ENCODE peak calls at places on chromosomes 5 and 9, in eight cellular contexts. L, K, J, G, S, T, B and M are unnamed samples.

GRCh38 chr5:126868961-126869451 is 92.1 kb downstream of the LMNB1 start:
- DNase-seq in L (no peak), K (no peak), J (peak), G (no peak), S (peak), T (peak), B (peak), M (no peak)

GRCh38 chr9:131812116-131812790 is 72.4 kb upstream of the RAPGEF1 start:
- DNase-seq in L (no peak), K (no peak), J (no peak), G (no peak), S (no peak), T (no peak), B (no peak), M (no peak)

GRCh38 chr5:1840741-1841521 is 39.7 kb downstream of the NDUFS6 start:
- DNase-seq in L (no peak), K (no peak), J (peak), G (no peak), S (peak), T (no peak), B (peak), M (no peak)

GRCh38 chr5:178627259-178627598 is 379 bp upstream of the CLK4 start:
- DNase-seq in L (no peak), K (no peak), J (no peak), G (no peak), S (no peak), T (no peak), B (peak), M (no peak)

GRCh38 chr5:93582677-93583524 is at the start of gene NR2F1:
- DNase-seq in L (peak), K (peak), J (peak), G (peak), S (peak), T (peak), B (peak), M (no peak)

GRCh38 chr5:181052928-181053759 is 13.1 kb downstream of the BTNL9 start:
- DNase-seq in L (peak), K (no peak), J (peak), G (no peak), S (peak), T (peak), B (peak), M (peak)

GRCh38 chr5:6734243-6734695 is 21.0 kb downstream of the TENT4A start:
- DNase-seq in L (no peak), K (no peak), J (no peak), G (no peak), S (no peak), T (no peak), B (no peak), M (no peak)

GRCh38 chr9:5428172-5428571 is 9.6 kb downstream of the PLGRKT start:
- DNase-seq in L (no peak), K (no peak), J (no peak), G (no peak), S (no peak), T (no peak), B (no peak), M (no peak)

GRCh38 chr5:65482727-65483473 is 1.2 kb upstream of the ADAMTS6 start:
- DNase-seq in L (peak), K (no peak), J (peak), G (no peak), S (peak), T (peak), B (peak), M (peak)

DNA sequence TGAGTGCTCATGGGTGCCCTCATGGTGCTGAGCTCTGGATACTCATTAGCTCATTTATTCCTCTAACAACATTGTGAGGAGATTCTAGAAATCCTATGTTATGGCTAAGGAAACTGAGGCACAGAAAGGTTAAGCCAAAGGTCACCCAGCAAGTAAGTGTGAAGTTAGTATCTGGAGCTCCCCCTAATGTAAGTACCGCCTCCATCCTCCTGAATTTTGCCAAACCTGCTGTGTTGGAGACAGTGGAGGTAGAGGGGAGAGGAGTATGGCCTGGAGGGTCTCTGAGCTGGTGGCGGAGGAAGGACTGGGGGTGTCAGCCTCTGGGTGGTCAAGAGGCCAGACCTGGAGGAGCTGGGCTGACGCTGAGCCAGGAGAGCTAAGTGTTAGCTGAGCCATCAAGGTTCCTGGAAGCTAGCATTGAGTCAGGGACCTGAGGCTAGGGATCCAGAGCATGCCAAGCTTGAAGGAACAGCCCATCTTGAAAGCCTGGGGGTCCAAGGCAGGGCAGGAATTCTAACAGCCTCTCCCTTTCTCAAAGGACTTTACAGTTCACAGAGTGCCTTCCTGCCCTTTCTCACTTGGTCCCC is 114.8 kb downstream of the RGS3 start:
- DNase-seq in L (no peak), K (no peak), J (no peak), G (no peak), S (no peak), T (no peak), B (no peak), M (no peak)
- TF ChIP-seq CTCF in L (peak), K (no peak), J (no peak), G (no peak), S (no peak), T (no peak), B (peak), M (peak)

DNA sequence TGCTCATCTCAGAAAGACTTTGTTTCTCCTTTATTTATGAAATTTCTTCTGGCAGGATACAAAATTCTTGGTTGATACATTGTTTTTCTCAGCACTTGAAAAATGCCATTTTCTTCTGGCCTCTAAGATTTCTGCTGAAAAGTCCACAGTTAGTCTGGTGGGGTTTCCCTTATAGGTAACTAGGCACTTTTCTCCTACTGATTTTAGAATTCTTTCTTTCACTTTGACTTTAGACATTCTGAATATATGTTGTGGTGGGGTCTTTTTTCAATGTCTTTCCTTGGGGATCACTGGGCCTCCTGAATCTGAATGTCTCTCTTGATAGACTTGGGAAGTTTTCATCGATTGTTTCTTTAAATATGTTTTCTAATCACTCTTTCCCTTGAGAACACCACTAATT is 79.6 kb downstream of the CETN3 start:
- DNase-seq in L (no peak), K (no peak), J (no peak), G (no peak), S (no peak), T (no peak), B (no peak), M (no peak)
- TF ChIP-seq EZH2phosphoT487 in L (no peak), K (no peak), J (no peak), G (no peak), S (no peak), T (no peak), B (no peak), M (no peak)

GRCh38 chr9:136109351-136110081 is 9.2 kb downstream of the TMEM250 start:
- DNase-seq in L (peak), K (peak), J (peak), G (peak), S (peak), T (peak), B (peak), M (peak)
- TF ChIP-seq CTCF in L (no peak), K (no peak), J (no peak), G (no peak), S (no peak), T (no peak), B (no peak), M (peak)

DNA sequence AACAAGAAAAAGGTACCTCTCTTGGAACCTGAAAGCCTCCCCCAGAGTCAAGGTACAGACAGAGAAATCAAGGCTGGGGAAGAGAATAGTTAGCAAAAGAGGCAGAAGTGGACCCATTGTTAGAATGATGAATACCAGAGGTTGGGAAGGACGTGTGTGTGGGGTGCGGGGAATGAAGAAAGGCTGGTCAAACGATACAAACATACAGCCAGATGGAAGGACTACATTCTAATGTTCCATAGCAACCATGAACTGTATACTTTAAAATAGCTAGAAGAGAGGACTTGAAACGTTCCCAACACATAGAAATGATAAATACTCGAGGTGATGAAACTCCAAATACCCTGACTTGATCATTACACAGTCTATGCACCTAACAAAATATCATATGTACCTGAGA is 7.1 kb downstream of the CCDC69 start:
- DNase-seq in L (no peak), K (no peak), J (no peak), G (no peak), S (no peak), T (no peak), B (no peak), M (no peak)
- TF ChIP-seq EZH2phosphoT487 in L (no peak), K (no peak), J (no peak), G (no peak), S (no peak), T (no peak), B (no peak), M (no peak)